ENCODE peak calls at places on chromosome 5, in five cellular contexts. E is fibroblast of lung, R is astrocyte of the spinal cord, L is A549, S is uterus. Q is an unnamed sample.

GRCh38 chr5:91170266-91170665 is 212.9 kb downstream of the ARRDC3 start:
- DNase-seq in E (peak), R (peak), L (no peak), S (no peak), Q (peak)

GRCh38 chr5:57504357-57504756 is 21.7 kb upstream of the ACTBL2 start:
- DNase-seq in E (no peak), R (no peak), L (no peak), S (no peak), Q (no peak)

GRCh38 chr5:8458038-8458383 is 589.1 kb downstream of the MTRR start:
- DNase-seq in E (peak), R (peak), L (no peak), S (no peak), Q (peak)

GRCh38 chr5:14753947-14754346 is 89.4 kb downstream of the OTULIN start:
- DNase-seq in E (peak), R (no peak), L (no peak), S (no peak), Q (no peak)

GRCh38 chr5:140202078-140202477 is 27.1 kb downstream of the CYSTM1 start:
- DNase-seq in E (peak), R (peak), L (no peak), S (no peak), Q (peak)

GRCh38 chr5:20959347-20959746 is 971.3 kb upstream of the CDH18 start:
- DNase-seq in E (no peak), R (no peak), L (no peak), S (no peak), Q (no peak)

GRCh38 chr5:103375356-103375755 is 116.8 kb downstream of the MACIR start:
- DNase-seq in E (peak), R (peak), L (no peak), S (no peak), Q (no peak)

GRCh38 chr5:6765612-6766525 is 52.6 kb downstream of the TENT4A start:
- DNase-seq in E (peak), R (peak), L (peak), S (peak), Q (peak)

GRCh38 chr5:145937432-145938250 is 1.3 kb downstream of the SH3RF2 start:
- DNase-seq in E (no peak), R (peak), L (peak), S (no peak), Q (peak)

GRCh38 chr5:173963107-173963506 is 25.9 kb upstream of the C5orf47 start:
- DNase-seq in E (peak), R (peak), L (peak), S (no peak), Q (peak)

GRCh38 chr5:89471556-89471955 is 588.6 kb upstream of the MEF2C start:
- DNase-seq in E (peak), R (peak), L (no peak), S (no peak), Q (peak)

GRCh38 chr5:59218424-59219045 is 635.7 kb downstream of the RAB3C start:
- DNase-seq in E (peak), R (peak), L (no peak), S (no peak), Q (peak)

GRCh38 chr5:109163336-109163735 is 246.4 kb downstream of the PJA2 start:
- DNase-seq in E (no peak), R (no peak), L (no peak), S (no peak), Q (no peak)

GRCh38 chr5:124973613-124974130 is 227.2 kb upstream of the ZNF608 start:
- DNase-seq in E (no peak), R (no peak), L (no peak), S (no peak), Q (no peak)

GRCh38 chr5:125829349-125829748 is 593.9 kb upstream of the GRAMD2B start:
- DNase-seq in E (no peak), R (no peak), L (no peak), S (no peak), Q (no peak)

GRCh38 chr5:112833971-112834370 is 27.1 kb upstream of the SRP19 start:
- DNase-seq in E (no peak), R (no peak), L (no peak), S (no peak), Q (no peak)

GRCh38 chr5:139725073-139725830 is 70.4 kb upstream of the PSD2 start:
- DNase-seq in E (peak), R (peak), L (peak), S (peak), Q (peak)

GRCh38 chr5:74767579-74767913 is 497 bp downstream of the NSA2 start:
- DNase-seq in E (peak), R (no peak), L (peak), S (no peak), Q (peak)

GRCh38 chr5:101455851-101456250 is 552.8 kb upstream of the ST8SIA4 start:
- DNase-seq in E (no peak), R (no peak), L (no peak), S (no peak), Q (no peak)

GRCh38 chr5:43121565-43122484 is 1.1 kb downstream of the ZNF131 start:
- DNase-seq in E (peak), R (peak), L (peak), S (no peak), Q (peak)

GRCh38 chr5:43129161-43129560 is 8.4 kb downstream of the ZNF131 start:
- DNase-seq in E (no peak), R (no peak), L (no peak), S (no peak), Q (no peak)

GRCh38 chr5:43120720-43121564 is at the start of gene ZNF131:
- DNase-seq in E (peak), R (peak), L (peak), S (peak), Q (peak)

GRCh38 chr5:43123887-43124286 is 3.2 kb downstream of the ZNF131 start:
- DNase-seq in E (no peak), R (no peak), L (no peak), S (no peak), Q (no peak)
- H3K4me3 ChIP-seq in E (no peak), R (no peak), L (no peak), S (no peak), Q (peak)

GRCh38 chr5:127652952-127653611 is 4.2 kb downstream of the CTXN3 start:
- DNase-seq in E (no peak), R (no peak), L (no peak), S (no peak), Q (no peak)

GRCh38 chr5:127648997-127649550 is at the start of gene CTXN3:
- DNase-seq in E (no peak), R (no peak), L (no peak), S (no peak), Q (no peak)

GRCh38 chr5:127647361-127647958 is 1.4 kb upstream of the CTXN3 start:
- DNase-seq in E (no peak), R (no peak), L (no peak), S (no peak), Q (peak)

GRCh38 chr5:127650649-127651048 is 1.8 kb downstream of the CTXN3 start:
- DNase-seq in E (peak), R (peak), L (no peak), S (no peak), Q (peak)

DNA sequence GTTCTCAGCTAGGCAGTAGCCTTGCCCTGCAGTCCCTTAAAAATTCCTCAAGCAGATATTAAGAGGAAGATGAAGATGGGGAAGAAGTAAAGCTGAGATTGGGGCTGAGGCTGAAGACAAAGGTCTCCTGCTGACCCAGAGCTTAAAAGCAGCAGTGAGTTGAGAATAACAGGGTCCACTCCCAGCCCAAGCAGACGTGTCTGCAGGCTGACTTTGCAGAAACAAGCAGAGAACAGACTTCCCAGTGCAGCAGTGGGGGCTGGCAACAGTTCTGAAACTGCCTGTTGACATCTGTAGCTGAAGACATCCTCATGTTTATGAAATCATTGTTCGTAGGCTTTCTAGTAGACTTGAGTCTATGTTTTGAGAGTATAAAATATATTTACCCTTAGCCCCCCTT is 1.1 kb downstream of the CTXN3 start:
- DNase-seq in E (peak), R (peak), L (no peak), S (no peak), Q (no peak)
- H3K4me3 ChIP-seq in E (no peak), R (no peak), L (no peak), S (no peak), Q (no peak)

DNA sequence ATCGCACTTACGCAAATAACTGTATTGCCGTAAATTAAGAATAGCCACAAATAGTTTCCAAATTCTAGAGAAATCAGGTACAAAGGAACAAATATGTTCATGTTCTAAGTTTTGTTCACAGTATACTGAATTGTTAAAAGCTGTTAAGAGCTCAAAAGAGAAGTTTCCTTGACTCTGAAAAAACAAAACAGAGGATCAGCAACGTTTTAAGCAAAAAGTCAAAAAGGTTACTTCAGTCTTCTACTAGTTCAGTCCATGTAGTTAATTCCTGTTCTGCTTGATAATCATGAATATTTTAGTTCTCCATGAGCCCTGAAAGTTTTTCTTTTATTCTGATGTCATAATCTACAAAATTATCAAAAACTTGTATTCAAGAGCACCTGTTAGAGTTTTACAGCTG is 128.6 kb upstream of the MAST4 start:
- DNase-seq in E (no peak), R (peak), L (no peak), S (no peak), Q (no peak)
- H3K4me3 ChIP-seq in E (no peak), R (no peak), L (no peak), S (no peak), Q (no peak)

GRCh38 chr5:134001938-134002731 is 2.6 kb downstream of the VDAC1 start:
- DNase-seq in E (no peak), R (no peak), L (no peak), S (no peak), Q (no peak)
- H3K4me3 ChIP-seq in E (peak), R (no peak), L (peak), S (no peak), Q (peak)

GRCh38 chr5:37841223-37841622 is 1.4 kb upstream of the GDNF start:
- DNase-seq in E (no peak), R (no peak), L (no peak), S (no peak), Q (no peak)
- H3K4me3 ChIP-seq in E (no peak), R (no peak), L (no peak), S (no peak), Q (peak)

DNA sequence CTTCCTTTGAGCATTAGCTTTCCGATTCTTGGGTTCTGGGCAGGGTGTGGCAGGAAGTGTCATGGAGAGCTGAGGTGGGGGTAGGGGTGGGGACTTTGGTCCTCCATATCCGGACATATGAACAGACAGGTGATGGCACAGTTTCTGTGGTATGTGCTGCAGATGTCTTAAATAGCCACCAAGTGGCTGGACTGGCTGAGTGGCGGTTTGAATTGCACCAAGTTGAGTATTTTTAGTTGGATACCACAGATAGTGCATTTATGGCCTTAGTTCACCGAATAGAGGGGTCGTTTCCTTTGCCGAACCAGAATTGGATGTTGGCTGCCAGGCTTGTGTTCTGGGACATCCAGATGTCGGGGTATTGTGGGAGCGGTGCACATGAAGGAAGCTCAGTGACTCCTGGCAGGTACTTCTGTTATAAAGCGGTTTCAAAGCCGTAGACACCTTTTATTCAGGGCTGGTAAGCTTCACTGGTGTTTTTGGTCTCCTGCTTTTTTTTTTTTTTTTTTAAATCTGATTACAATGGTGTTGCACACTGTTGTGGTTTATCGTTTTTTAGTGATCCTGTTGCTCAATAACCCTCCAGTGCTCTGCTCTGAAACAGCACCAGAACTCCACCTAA is 15.1 kb upstream of the TNFAIP8 start:
- DNase-seq in E (no peak), R (no peak), L (no peak), S (no peak), Q (no peak)
- H3K4me3 ChIP-seq in E (no peak), R (no peak), L (no peak), S (no peak), Q (no peak)

DNA sequence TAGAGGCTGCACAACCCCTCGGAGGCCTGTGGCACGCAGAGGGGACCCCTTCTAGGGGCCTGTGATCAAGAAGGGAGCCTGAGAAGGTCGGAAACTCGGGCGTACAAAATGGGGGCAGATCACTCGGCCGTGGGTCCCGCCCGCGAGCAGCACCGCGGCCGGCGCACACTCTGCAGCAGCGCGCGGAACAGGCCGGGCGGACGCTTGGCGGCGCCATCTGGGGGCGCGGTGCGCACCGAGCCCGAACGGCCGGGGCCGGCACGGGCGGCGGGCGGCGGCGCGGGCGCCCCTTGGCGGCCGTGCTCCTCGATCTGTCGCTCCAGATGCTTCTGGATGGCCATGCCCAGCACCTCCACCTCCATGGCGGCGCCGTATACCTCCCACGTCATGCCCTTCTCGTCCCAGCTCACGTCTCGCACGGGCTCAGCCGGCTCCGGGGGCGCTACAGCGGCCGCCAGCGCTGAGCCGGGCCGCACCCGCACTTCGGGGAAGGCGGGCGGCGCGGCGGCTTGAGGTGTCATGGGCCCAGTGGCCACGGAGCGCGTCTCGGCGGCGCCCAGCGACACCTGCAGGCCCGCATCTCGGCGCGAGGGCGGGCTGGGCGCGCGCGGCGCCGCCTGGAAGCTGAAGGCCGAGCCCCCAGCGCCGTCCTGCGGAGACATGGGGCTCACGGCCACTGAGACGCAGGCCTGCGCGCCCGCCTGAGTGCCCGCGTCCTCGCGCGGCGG is 13.1 kb downstream of the GPRIN1 start:
- DNase-seq in E (peak), R (no peak), L (no peak), S (no peak), Q (peak)
- H3K4me3 ChIP-seq in E (no peak), R (no peak), L (no peak), S (peak), Q (peak)

DNA sequence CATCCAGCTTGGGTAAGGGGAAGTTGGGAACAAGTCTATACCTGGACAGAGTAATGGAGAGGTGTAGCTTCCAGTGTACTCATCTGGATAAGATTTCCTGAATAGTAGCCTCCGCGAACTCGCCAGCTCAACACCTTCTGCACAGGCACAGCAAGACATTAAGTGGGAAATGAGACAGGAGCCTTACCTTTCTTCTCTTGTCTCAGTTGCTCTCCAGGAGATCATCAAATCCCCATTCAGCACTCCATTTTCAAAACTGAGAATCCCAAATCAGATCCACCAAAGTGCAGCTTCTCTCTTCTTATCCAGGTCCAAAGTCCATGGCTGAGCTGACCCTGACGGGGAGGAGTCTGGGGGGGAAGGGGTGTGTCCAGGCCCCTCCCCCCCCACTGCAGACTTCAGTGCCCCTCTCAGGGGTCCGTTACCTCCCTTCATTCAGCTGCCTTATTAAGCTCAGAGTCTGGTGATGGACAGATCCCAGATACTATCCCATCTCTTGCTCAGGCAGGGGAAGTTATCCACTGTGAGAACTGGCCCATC is 5.9 kb upstream of the MGAT1 start:
- DNase-seq in E (no peak), R (no peak), L (no peak), S (no peak), Q (no peak)
- H3K4me3 ChIP-seq in E (peak), R (no peak), L (peak), S (peak), Q (peak)

GRCh38 chr5:3056901-3057300 is 305.4 kb upstream of the IRX2 start:
- DNase-seq in E (no peak), R (no peak), L (no peak), S (no peak), Q (no peak)

GRCh38 chr5:3058930-3059329 is 307.5 kb upstream of the IRX2 start:
- DNase-seq in E (no peak), R (no peak), L (no peak), S (no peak), Q (no peak)

GRCh38 chr5:3060283-3060682 is 308.8 kb upstream of the IRX2 start:
- DNase-seq in E (no peak), R (no peak), L (no peak), S (no peak), Q (no peak)

DNA sequence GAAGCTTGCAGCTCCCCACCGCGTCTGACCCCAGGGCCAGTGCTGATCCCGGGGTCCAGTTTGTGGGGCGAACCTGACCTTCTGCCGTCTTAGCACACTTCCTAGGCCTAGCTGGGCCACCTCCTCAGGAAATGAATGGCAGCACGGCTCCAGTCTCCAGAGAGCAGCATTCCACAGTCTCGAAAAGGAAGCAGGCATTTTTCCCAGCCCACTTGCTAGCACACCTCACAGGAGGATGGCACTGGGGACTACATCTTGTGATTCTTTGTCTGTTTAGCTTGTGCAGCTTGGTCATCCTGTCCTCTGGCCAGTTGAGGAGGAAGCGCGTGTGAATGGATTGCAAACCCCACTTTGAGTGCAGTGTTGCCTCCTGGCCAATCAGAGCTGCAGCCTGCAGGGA is 308.0 kb upstream of the IRX2 start:
- DNase-seq in E (no peak), R (no peak), L (no peak), S (no peak), Q (no peak)
- H3K4me3 ChIP-seq in E (no peak), R (no peak), L (no peak), S (no peak), Q (no peak)

DNA sequence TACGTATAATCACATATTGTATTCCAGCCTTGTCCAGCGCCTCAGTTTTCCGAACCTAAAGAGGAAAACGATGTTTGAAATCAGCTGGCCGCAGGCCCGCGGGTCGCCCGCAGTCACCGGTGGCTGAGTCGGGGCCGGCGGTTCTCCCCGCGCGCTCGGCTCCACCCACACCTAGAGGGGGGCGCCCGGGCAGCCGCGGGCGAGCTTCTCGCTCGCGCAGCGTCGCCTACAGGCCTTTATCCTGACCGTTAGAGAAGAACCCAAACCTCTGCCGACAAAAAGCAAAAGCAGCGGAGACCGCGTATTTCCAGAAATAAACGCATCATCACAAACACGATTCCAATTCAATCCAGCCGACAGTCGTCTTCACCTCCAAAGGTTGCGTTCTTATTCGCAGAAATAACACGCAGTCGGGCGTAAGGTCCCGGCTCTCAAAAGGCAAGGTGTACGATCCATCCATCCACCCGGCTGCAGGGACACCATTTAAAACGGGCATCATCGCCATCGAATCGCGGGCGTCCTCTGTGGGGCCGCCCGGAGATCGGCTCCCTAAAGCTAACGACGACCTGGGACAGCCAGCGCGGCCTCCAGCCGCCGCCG is 680 bp upstream of the NIPBL start:
- DNase-seq in E (peak), R (peak), L (peak), S (peak), Q (peak)
- H3K4me3 ChIP-seq in E (peak), R (peak), L (peak), S (peak), Q (peak)